ENCODE peak calls at places on chromosome 15, in four cellular contexts. R is spleen, P is upper lobe of left lung, C is esophagus muscularis mucosa. M is an unnamed sample.

GRCh38 chr15:50884583-50884982 is 23.9 kb upstream of the AP4E1 start:
- DNase-seq in R (no peak), P (no peak), C (no peak), M (no peak)

GRCh38 chr15:45249125-45249780 is 2.8 kb upstream of the SLC28A2 start:
- DNase-seq in R (no peak), P (no peak), C (no peak), M (no peak)

GRCh38 chr15:41513282-41514227 is at the start of gene LTK:
- DNase-seq in R (no peak), P (peak), C (no peak), M (no peak)

GRCh38 chr15:97661796-97662195 is 298.7 kb upstream of the ARRDC4 start:
- DNase-seq in R (no peak), P (no peak), C (no peak), M (no peak)

GRCh38 chr15:94252906-94253305 is 21.5 kb downstream of the MCTP2 start:
- DNase-seq in R (no peak), P (no peak), C (no peak), M (no peak)

GRCh38 chr15:99580061-99580460 is 14.3 kb downstream of the MEF2A start:
- DNase-seq in R (no peak), P (no peak), C (no peak), M (no peak)

GRCh38 chr15:73002509-73002908 is 49.8 kb upstream of the NEO1 start:
- DNase-seq in R (no peak), P (no peak), C (peak), M (no peak)

GRCh38 chr15:35505816-35506215 is 40.1 kb downstream of the DPH6 start:
- DNase-seq in R (no peak), P (no peak), C (no peak), M (no peak)

GRCh38 chr15:84400017-84400740 is 164.6 kb downstream of the GOLGA6L4 start:
- DNase-seq in R (peak), P (no peak), C (peak), M (no peak)

GRCh38 chr15:63335543-63336240 is 46.0 kb downstream of the CA12 start:
- DNase-seq in R (no peak), P (no peak), C (no peak), M (no peak)

GRCh38 chr15:39230917-39231285 is 350.0 kb upstream of the THBS1 start:
- DNase-seq in R (no peak), P (no peak), C (no peak), M (no peak)

GRCh38 chr15:94164202-94164807 is 67.1 kb upstream of the MCTP2 start:
- DNase-seq in R (no peak), P (peak), C (no peak), M (no peak)

GRCh38 chr15:62307551-62307950 is 142.5 kb upstream of the C2CD4B start:
- DNase-seq in R (no peak), P (no peak), C (no peak), M (no peak)

GRCh38 chr15:33968224-33968623 is at the start of gene CHRM5:
- DNase-seq in R (no peak), P (no peak), C (no peak), M (no peak)

GRCh38 chr15:81195339-81195864 is 1.3 kb upstream of the IL16 start:
- DNase-seq in R (no peak), P (no peak), C (no peak), M (no peak)

GRCh38 chr15:66863382-66864085 is 161.5 kb downstream of the SMAD6 start:
- DNase-seq in R (peak), P (peak), C (peak), M (peak)

GRCh38 chr15:63491116-63491817 is 13.1 kb upstream of the USP3 start:
- DNase-seq in R (peak), P (no peak), C (no peak), M (no peak)

GRCh38 chr15:34699968-34700640 is 54.7 kb downstream of the GJD2 start:
- DNase-seq in R (no peak), P (no peak), C (no peak), M (no peak)

GRCh38 chr15:42194502-42194901 is 13.6 kb downstream of the VPS39 start:
- DNase-seq in R (no peak), P (peak), C (no peak), M (no peak)

GRCh38 chr15:94582368-94582767 is 351.0 kb downstream of the MCTP2 start:
- DNase-seq in R (no peak), P (no peak), C (no peak), M (peak)

GRCh38 chr15:98745179-98745578 is 96.8 kb downstream of the IGF1R start:
- DNase-seq in R (no peak), P (no peak), C (no peak), M (no peak)

GRCh38 chr15:26260517-26261133 is 397.5 kb upstream of the ATP10A start:
- DNase-seq in R (no peak), P (no peak), C (no peak), M (no peak)

GRCh38 chr15:79124388-79124787 is 33.8 kb upstream of the RASGRF1 start:
- DNase-seq in R (no peak), P (no peak), C (peak), M (no peak)

GRCh38 chr15:55652363-55652762 is 64.2 kb upstream of the PYGO1 start:
- DNase-seq in R (no peak), P (no peak), C (no peak), M (no peak)

GRCh38 chr15:81080946-81081345 is 53.1 kb upstream of the CFAP161 start:
- DNase-seq in R (no peak), P (no peak), C (no peak), M (no peak)

GRCh38 chr15:99006146-99006545 is 1.4 kb downstream of the PGPEP1L start:
- DNase-seq in R (no peak), P (no peak), C (no peak), M (peak)

GRCh38 chr15:40323953-40324937 is 753 bp downstream of the INAFM2 start:
- DNase-seq in R (peak), P (peak), C (no peak), M (no peak)

GRCh38 chr15:43828061-43828657 is 1.4 kb downstream of the WDR76 start:
- DNase-seq in R (no peak), P (no peak), C (no peak), M (no peak)

GRCh38 chr15:74393423-74393822 is 26.0 kb upstream of the CYP11A1 start:
- DNase-seq in R (no peak), P (no peak), C (no peak), M (no peak)

GRCh38 chr15:76187151-76187550 is 124.1 kb downstream of the ETFA start:
- DNase-seq in R (no peak), P (no peak), C (no peak), M (no peak)

GRCh38 chr15:73927003-73927475 is 777 bp downstream of the LOXL1 start:
- DNase-seq in R (peak), P (peak), C (no peak), M (peak)

GRCh38 chr15:56490461-56490860 is 25.5 kb upstream of the MNS1 start:
- DNase-seq in R (no peak), P (no peak), C (no peak), M (no peak)

GRCh38 chr15:23564798-23565394 is 578 bp upstream of the MKRN3 start:
- DNase-seq in R (no peak), P (no peak), C (no peak), M (no peak)
- H3K27ac ChIP-seq in R (no peak), P (no peak), C (no peak), M (peak)

DNA sequence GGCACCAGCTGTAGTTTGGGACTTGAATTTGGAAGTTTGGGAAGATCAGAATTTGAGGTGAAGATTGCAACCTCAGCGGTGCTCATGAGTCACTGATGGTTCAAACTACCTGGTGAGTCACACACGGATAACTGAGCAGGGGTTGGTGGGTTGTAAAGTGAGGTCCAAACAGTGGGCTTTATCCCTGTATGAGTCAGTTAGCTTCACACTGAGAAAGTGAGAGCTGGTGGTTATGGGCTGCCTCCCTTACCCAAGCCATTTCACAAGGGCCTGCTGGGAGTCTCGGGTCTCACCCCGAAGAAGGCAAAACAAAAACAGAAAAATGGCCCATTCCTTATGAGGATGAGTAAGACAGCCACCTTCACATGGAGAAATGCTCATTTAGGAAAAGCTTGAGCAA is 77.0 kb downstream of the ITGA11 start:
- DNase-seq in R (no peak), P (no peak), C (no peak), M (no peak)
- TF ChIP-seq POLR2AphosphoS5 in R (no peak), P (no peak), C (no peak), M (no peak)

GRCh38 chr15:70793694-70794093 is 30.3 kb upstream of the UACA start:
- DNase-seq in R (no peak), P (no peak), C (no peak), M (no peak)
- H3K27ac ChIP-seq in R (no peak), P (no peak), C (no peak), M (no peak)

GRCh38 chr15:85618956-85619491 is 175.7 kb downstream of the KLHL25 start:
- DNase-seq in R (no peak), P (peak), C (peak), M (peak)
- TF ChIP-seq POLR2AphosphoS5 in R (peak), P (peak), C (peak), M (peak)

GRCh38 chr15:89978914-89979313 is 22.2 kb upstream of the ZNF710 start:
- DNase-seq in R (no peak), P (no peak), C (no peak), M (peak)

GRCh38 chr15:89972085-89972484 is 29.0 kb upstream of the ZNF710 start:
- DNase-seq in R (no peak), P (peak), C (no peak), M (no peak)

GRCh38 chr15:89971592-89971997 is 29.5 kb upstream of the ZNF710 start:
- DNase-seq in R (no peak), P (peak), C (no peak), M (no peak)

GRCh38 chr15:89975482-89976291 is 25.4 kb upstream of the ZNF710 start:
- DNase-seq in R (no peak), P (no peak), C (no peak), M (peak)
- H3K27ac ChIP-seq in R (peak), P (peak), C (no peak), M (no peak)

GRCh38 chr15:93024716-93025624 is 64.0 kb downstream of the RGMA start:
- DNase-seq in R (no peak), P (no peak), C (no peak), M (no peak)

GRCh38 chr15:93025625-93025982 is 63.4 kb downstream of the RGMA start:
- DNase-seq in R (no peak), P (no peak), C (no peak), M (no peak)

GRCh38 chr15:93027413-93027812 is 61.6 kb downstream of the RGMA start:
- DNase-seq in R (peak), P (peak), C (no peak), M (peak)

GRCh38 chr15:93028111-93028631 is 60.8 kb downstream of the RGMA start:
- DNase-seq in R (no peak), P (peak), C (no peak), M (peak)

DNA sequence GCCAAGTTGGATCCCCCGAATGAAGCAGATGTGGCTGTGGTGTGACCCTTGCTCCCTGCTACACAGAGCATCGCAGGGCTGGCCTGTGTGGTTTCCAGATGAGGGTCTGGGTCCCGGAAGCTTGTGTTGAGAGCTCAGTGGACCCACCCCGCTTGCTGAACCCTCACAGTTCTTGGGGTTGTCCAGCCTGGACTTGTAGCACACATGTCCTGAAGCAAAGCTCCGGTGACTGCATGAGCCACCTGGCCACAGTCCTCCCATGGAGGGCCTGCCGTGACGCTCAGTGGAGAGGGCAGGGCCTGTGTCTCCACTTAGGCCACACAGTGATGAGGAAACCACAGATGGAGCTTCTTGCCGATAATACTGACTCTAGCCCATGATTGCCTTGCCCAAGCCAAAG is 62.7 kb downstream of the RGMA start:
- DNase-seq in R (peak), P (no peak), C (no peak), M (no peak)
- TF ChIP-seq POLR2AphosphoS5 in R (peak), P (no peak), C (no peak), M (peak)

DNA sequence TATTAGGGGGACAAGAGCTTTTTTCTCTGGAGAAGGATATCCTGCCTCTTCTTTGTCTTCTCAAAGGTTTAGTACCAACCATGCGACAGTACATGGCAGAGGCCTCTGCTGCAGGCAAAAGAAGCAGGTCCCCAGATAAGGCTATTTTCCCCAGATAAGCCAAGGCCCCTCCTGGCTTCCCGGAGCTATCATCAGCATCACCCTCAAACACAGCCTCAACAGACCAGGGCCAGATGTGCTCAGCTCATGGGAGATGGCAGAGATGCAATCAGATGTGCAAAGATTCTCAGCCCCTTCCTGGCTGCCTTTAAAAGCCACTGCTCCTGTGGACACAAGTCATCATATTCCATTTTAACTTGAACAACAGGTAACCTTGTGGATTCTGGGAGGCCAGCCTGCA is 49.0 kb downstream of the NTRK3 start:
- DNase-seq in R (no peak), P (no peak), C (no peak), M (no peak)
- H3K27ac ChIP-seq in R (no peak), P (no peak), C (no peak), M (no peak)

GRCh38 chr15:58440181-58440910 is 8.6 kb downstream of the LIPC start:
- DNase-seq in R (no peak), P (peak), C (no peak), M (no peak)
- TF ChIP-seq POLR2AphosphoS5 in R (peak), P (no peak), C (no peak), M (no peak)

GRCh38 chr15:70258369-70259029 is 160.8 kb upstream of the TLE3 start:
- DNase-seq in R (peak), P (peak), C (no peak), M (no peak)

GRCh38 chr15:70259640-70260066 is 161.9 kb upstream of the TLE3 start:
- DNase-seq in R (peak), P (no peak), C (no peak), M (no peak)

GRCh38 chr15:70257573-70258220 is 160.0 kb upstream of the TLE3 start:
- DNase-seq in R (peak), P (peak), C (no peak), M (no peak)

GRCh38 chr15:70260096-70260495 is 162.4 kb upstream of the TLE3 start:
- DNase-seq in R (peak), P (no peak), C (no peak), M (no peak)

GRCh38 chr15:70259030-70259424 is 161.3 kb upstream of the TLE3 start:
- DNase-seq in R (peak), P (peak), C (peak), M (peak)
- H3K27ac ChIP-seq in R (peak), P (no peak), C (no peak), M (no peak)